ENCODE peak calls at places on chromosomes 6 and 20, in ten cellular contexts. E is adrenal gland, H is colonic mucosa, X is HL-60, B is neural progenitor cell, F is kidney, J is neuronal stem cell, C is brain microvascular endothelial cell, L is left ventricle myocardium inferior, D is SJSA1. U is an unnamed sample.

GRCh38 chr6:56842602-56843475 is 112.1 kb upstream of the BEND6 start:
- DNase-seq in E (peak), H (no peak), X (no peak), B (no peak), F (peak), J (no peak), C (peak), L (peak), D (no peak), U (no peak)

GRCh38 chr6:144528605-144529425 is 243.7 kb downstream of the UTRN start:
- DNase-seq in E (no peak), H (no peak), X (no peak), B (peak), F (no peak), J (peak), C (peak), L (no peak), D (peak), U (no peak)

GRCh38 chr6:134466751-134467525 is 149.0 kb upstream of the SGK1 start:
- DNase-seq in E (no peak), H (no peak), X (no peak), B (no peak), F (no peak), J (no peak), C (no peak), L (no peak), D (no peak), U (no peak)

GRCh38 chr20:63946986-63947637 is 9.1 kb downstream of the UCKL1 start:
- DNase-seq in E (peak), H (no peak), X (no peak), B (no peak), F (peak), J (no peak), C (no peak), L (peak), D (no peak), U (no peak)

GRCh38 chr20:8454137-8454712 is 322.2 kb downstream of the PLCB1 start:
- DNase-seq in E (peak), H (no peak), X (peak), B (peak), F (no peak), J (peak), C (peak), L (no peak), D (peak), U (no peak)

GRCh38 chr20:46438156-46438750 is 31.8 kb upstream of the ELMO2 start:
- DNase-seq in E (no peak), H (no peak), X (no peak), B (peak), F (no peak), J (peak), C (peak), L (no peak), D (no peak), U (no peak)

GRCh38 chr20:25042531-25043498 is 15.1 kb downstream of the ACSS1 start:
- DNase-seq in E (peak), H (peak), X (peak), B (no peak), F (peak), J (no peak), C (no peak), L (peak), D (no peak), U (peak)

GRCh38 chr6:15429146-15430110 is 183.6 kb downstream of the JARID2 start:
- DNase-seq in E (no peak), H (no peak), X (peak), B (no peak), F (no peak), J (no peak), C (peak), L (no peak), D (peak), U (no peak)

GRCh38 chr20:50967621-50968020 is 9.0 kb downstream of the MOCS3 start:
- DNase-seq in E (no peak), H (no peak), X (no peak), B (peak), F (no peak), J (peak), C (no peak), L (no peak), D (no peak), U (peak)

GRCh38 chr20:5000263-5001173 is 792 bp downstream of the SLC23A2 start:
- DNase-seq in E (peak), H (peak), X (no peak), B (peak), F (peak), J (no peak), C (no peak), L (peak), D (no peak), U (peak)

GRCh38 chr20:1844723-1845523 is 50.3 kb upstream of the SIRPA start:
- DNase-seq in E (no peak), H (peak), X (peak), B (no peak), F (no peak), J (no peak), C (peak), L (peak), D (no peak), U (no peak)

GRCh38 chr6:38495511-38495910 is 144.2 kb downstream of the BTBD9 start:
- DNase-seq in E (no peak), H (no peak), X (no peak), B (no peak), F (no peak), J (no peak), C (no peak), L (no peak), D (no peak), U (no peak)

GRCh38 chr6:148831064-148831463 is 84.2 kb downstream of the UST start:
- DNase-seq in E (no peak), H (no peak), X (no peak), B (no peak), F (no peak), J (no peak), C (no peak), L (no peak), D (no peak), U (peak)

GRCh38 chr20:19322061-19322985 is 109.9 kb downstream of the SLC24A3 start:
- DNase-seq in E (no peak), H (no peak), X (no peak), B (no peak), F (no peak), J (no peak), C (no peak), L (no peak), D (no peak), U (no peak)

GRCh38 chr20:63582382-63583063 is 8.5 kb upstream of the HELZ2 start:
- DNase-seq in E (no peak), H (no peak), X (no peak), B (no peak), F (no peak), J (no peak), C (no peak), L (no peak), D (no peak), U (no peak)

GRCh38 chr6:132135409-132135808 is 184.2 kb upstream of the CCN2 start:
- DNase-seq in E (no peak), H (no peak), X (no peak), B (no peak), F (no peak), J (no peak), C (no peak), L (no peak), D (no peak), U (no peak)

DNA sequence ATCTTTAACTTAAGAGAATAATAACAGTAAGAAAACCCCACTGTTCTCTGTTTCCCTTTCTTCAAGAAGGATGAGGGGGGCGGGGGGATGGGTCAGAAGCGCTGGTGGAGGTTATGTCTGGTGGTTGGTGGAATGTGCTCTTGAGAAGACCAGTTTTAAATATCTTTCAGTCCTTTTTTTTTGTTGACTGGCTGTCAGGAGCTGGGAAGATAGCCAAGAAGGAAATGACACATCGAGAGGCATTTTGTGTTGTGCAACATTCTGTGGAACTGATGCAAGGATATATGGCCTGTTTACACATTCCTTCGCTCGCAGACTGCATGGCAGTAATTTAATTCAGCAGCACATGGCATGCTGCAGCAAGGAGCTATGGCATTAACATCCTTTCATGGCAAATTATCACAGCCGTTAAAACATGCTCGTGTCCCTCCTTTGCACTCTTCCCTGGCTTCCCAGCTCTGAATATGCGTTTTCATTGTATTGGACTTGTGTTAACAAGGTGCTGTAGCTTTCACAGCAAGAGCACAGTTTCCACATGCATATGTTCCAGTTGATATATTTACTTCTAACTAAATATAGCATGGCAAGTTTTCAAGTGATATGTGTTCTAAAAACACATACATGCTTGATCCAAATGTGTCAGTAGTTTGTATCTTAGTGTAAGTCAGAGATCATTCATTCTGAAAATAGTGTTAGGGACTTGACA is 68.2 kb upstream of the SUPT3H start:
- DNase-seq in E (peak), H (peak), X (peak), B (no peak), F (peak), J (peak), C (peak), L (peak), D (peak), U (no peak)
- H3K27ac ChIP-seq in E (peak), H (peak), X (peak), B (no peak), F (no peak), J (no peak), C (peak), L (peak), D (peak), U (no peak)

GRCh38 chr20:45153756-45154155 is 20.9 kb upstream of the PI3 start:
- DNase-seq in E (no peak), H (no peak), X (no peak), B (no peak), F (no peak), J (no peak), C (no peak), L (no peak), D (no peak), U (no peak)
- H3K4me3 ChIP-seq in E (no peak), H (no peak), X (no peak), B (no peak), F (no peak), J (no peak), C (no peak), L (no peak), D (no peak), U (no peak)

GRCh38 chr20:32479012-32479411 is 106.1 kb downstream of the NOL4L start:
- DNase-seq in E (no peak), H (no peak), X (no peak), B (no peak), F (peak), J (no peak), C (no peak), L (no peak), D (no peak), U (no peak)
- H3K27ac ChIP-seq in E (no peak), H (peak), X (no peak), B (no peak), F (peak), J (no peak), C (no peak), L (no peak), D (no peak), U (no peak)

GRCh38 chr6:30880563-30881252 is 3.6 kb upstream of the DDR1 start:
- DNase-seq in E (no peak), H (no peak), X (no peak), B (peak), F (peak), J (peak), C (no peak), L (no peak), D (no peak), U (no peak)
- H3K4me3 ChIP-seq in E (no peak), H (no peak), X (no peak), B (peak), F (peak), J (peak), C (no peak), L (no peak), D (no peak), U (no peak)

GRCh38 chr6:7658543-7658942 is 67.4 kb upstream of the BMP6 start:
- DNase-seq in E (no peak), H (no peak), X (no peak), B (no peak), F (no peak), J (no peak), C (no peak), L (no peak), D (no peak), U (no peak)
- H3K27ac ChIP-seq in E (no peak), H (no peak), X (no peak), B (no peak), F (no peak), J (no peak), C (no peak), L (no peak), D (no peak), U (no peak)

GRCh38 chr6:3913077-3913957 is 64.1 kb downstream of the FAM50B start:
- DNase-seq in E (peak), H (peak), X (no peak), B (no peak), F (no peak), J (no peak), C (peak), L (no peak), D (peak), U (no peak)

GRCh38 chr6:3911130-3911529 is 62.0 kb downstream of the FAM50B start:
- DNase-seq in E (no peak), H (no peak), X (no peak), B (no peak), F (no peak), J (no peak), C (peak), L (no peak), D (no peak), U (no peak)

GRCh38 chr6:3912366-3913076 is 63.3 kb downstream of the FAM50B start:
- DNase-seq in E (no peak), H (no peak), X (no peak), B (no peak), F (no peak), J (no peak), C (no peak), L (no peak), D (no peak), U (no peak)

GRCh38 chr6:3910264-3910663 is 61.1 kb downstream of the FAM50B start:
- DNase-seq in E (no peak), H (no peak), X (no peak), B (no peak), F (no peak), J (no peak), C (no peak), L (no peak), D (no peak), U (no peak)

GRCh38 chr6:3911614-3912336 is 62.6 kb downstream of the FAM50B start:
- DNase-seq in E (no peak), H (no peak), X (no peak), B (no peak), F (peak), J (no peak), C (peak), L (peak), D (peak), U (no peak)
- H3K4me3 ChIP-seq in E (no peak), H (no peak), X (no peak), B (no peak), F (no peak), J (no peak), C (no peak), L (peak), D (no peak), U (no peak)

GRCh38 chr6:150697515-150697914 is 97.8 kb downstream of the PLEKHG1 start:
- DNase-seq in E (no peak), H (no peak), X (no peak), B (peak), F (no peak), J (no peak), C (no peak), L (peak), D (no peak), U (no peak)
- H3K27ac ChIP-seq in E (no peak), H (no peak), X (no peak), B (no peak), F (no peak), J (no peak), C (no peak), L (no peak), D (no peak), U (no peak)

GRCh38 chr20:23233341-23233740 is 117.2 kb upstream of the NXT1 start:
- DNase-seq in E (no peak), H (no peak), X (no peak), B (no peak), F (no peak), J (no peak), C (no peak), L (no peak), D (no peak), U (no peak)
- H3K4me3 ChIP-seq in E (no peak), H (no peak), X (no peak), B (no peak), F (no peak), J (no peak), C (no peak), L (no peak), D (no peak), U (no peak)

DNA sequence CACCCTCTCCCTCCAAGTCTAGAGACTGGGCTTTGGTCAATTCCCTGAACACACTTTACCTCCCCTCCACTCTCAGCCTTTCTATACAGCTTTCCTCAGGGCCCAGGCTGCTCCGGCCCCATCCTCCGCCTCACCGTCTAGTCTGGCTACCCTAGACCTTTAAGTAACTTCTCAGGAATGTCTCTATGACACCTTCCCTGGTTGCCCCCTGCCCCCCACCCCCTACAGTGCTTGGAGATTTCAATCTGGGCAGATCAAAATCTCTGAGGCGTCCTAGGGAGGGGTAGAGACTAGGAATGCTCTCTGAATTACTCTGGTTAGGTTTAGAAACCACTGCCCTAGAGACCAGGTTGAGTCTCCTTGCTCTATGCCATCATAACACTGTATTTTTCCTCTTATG is 6.1 kb downstream of the UBE2J1 start:
- DNase-seq in E (no peak), H (no peak), X (no peak), B (no peak), F (no peak), J (no peak), C (no peak), L (no peak), D (no peak), U (no peak)
- H3K27ac ChIP-seq in E (no peak), H (no peak), X (no peak), B (no peak), F (no peak), J (no peak), C (no peak), L (no peak), D (no peak), U (no peak)

GRCh38 chr20:14477125-14477524 is 139.7 kb upstream of the FLRT3 start:
- DNase-seq in E (no peak), H (no peak), X (no peak), B (no peak), F (no peak), J (no peak), C (peak), L (no peak), D (no peak), U (no peak)
- H3K4me3 ChIP-seq in E (no peak), H (no peak), X (no peak), B (no peak), F (no peak), J (no peak), C (no peak), L (no peak), D (no peak), U (no peak)

U was measured in CD8-positive, alpha-beta T cell.